ENCODE peak calls at places on chromosomes 12 and 14, in eight cellular contexts. C is endodermal cell; P is hepatocyte; R is PC-3; H is left lung; I is effector memory CD4-positive, alpha-beta T cell; X is CD4-positive, alpha-beta T cell; S is A549. E is an unnamed sample.

GRCh38 chr14:75578786-75579781 is 664 bp downstream of the FLVCR2 start:
- DNase-seq in C (no peak), P (peak; percentile 55), R (no peak), H (peak; percentile 80), I (no peak), X (no peak), S (peak; percentile 52), E (no peak)

GRCh38 chr14:35365130-35366047 is 39.2 kb downstream of the NFKBIA start:
- DNase-seq in C (no peak), P (peak; percentile 88), R (peak; percentile 84), H (peak; percentile 88), I (no peak), X (no peak), S (peak; percentile 75), E (peak; percentile 94)

GRCh38 chr14:79101388-79101787 is 931.2 kb downstream of the NRXN3 start:
- DNase-seq in C (no peak), P (no peak), R (no peak), H (no peak), I (no peak), X (no peak), S (no peak), E (no peak)

GRCh38 chr14:29462271-29462670 is 465.4 kb downstream of the PRKD1 start:
- DNase-seq in C (no peak), P (no peak), R (no peak), H (no peak), I (no peak), X (no peak), S (no peak), E (no peak)

GRCh38 chr12:6691473-6691872 is 2.3 kb upstream of the ZNF384 start:
- DNase-seq in C (no peak), P (no peak), R (no peak), H (no peak), I (no peak), X (no peak), S (no peak), E (no peak)

GRCh38 chr12:40315375-40315774 is 90.6 kb downstream of the LRRK2 start:
- DNase-seq in C (no peak), P (no peak), R (no peak), H (no peak), I (no peak), X (no peak), S (no peak), E (no peak)

GRCh38 chr14:71651228-71651627 is 281.0 kb upstream of the RGS6 start:
- DNase-seq in C (no peak), P (peak; percentile 50), R (peak; percentile 73), H (no peak), I (no peak), X (no peak), S (no peak), E (peak; percentile 56)

GRCh38 chr12:115920395-115921183 is 356.9 kb downstream of the MED13L start:
- DNase-seq in C (no peak), P (no peak), R (no peak), H (no peak), I (no peak), X (no peak), S (no peak), E (no peak)

GRCh38 chr12:122889658-122890561 is 6.0 kb downstream of the VPS37B start:
- DNase-seq in C (no peak), P (no peak), R (no peak), H (no peak), I (no peak), X (no peak), S (no peak), E (no peak)

GRCh38 chr12:56599797-56600196 is 30.3 kb downstream of the BAZ2A start:
- DNase-seq in C (no peak), P (no peak), R (no peak), H (peak; percentile 78), I (no peak), X (no peak), S (no peak), E (no peak)

GRCh38 chr14:98791661-98792060 is 480.3 kb downstream of the BCL11B start:
- DNase-seq in C (no peak), P (no peak), R (no peak), H (no peak), I (no peak), X (no peak), S (no peak), E (no peak)

GRCh38 chr14:61385002-61385685 is 63.8 kb downstream of the PRKCH start:
- DNase-seq in C (no peak), P (no peak), R (no peak), H (no peak), I (peak; percentile 33), X (peak; percentile 44), S (no peak), E (no peak)

GRCh38 chr12:119006749-119007148 is 25.4 kb downstream of the SRRM4 start:
- DNase-seq in C (peak; percentile 79), P (peak; percentile 6), R (no peak), H (peak; percentile 53), I (no peak), X (no peak), S (no peak), E (no peak)

GRCh38 chr12:118357327-118358007 is 15.2 kb downstream of the TAOK3 start:
- DNase-seq in C (no peak), P (peak; percentile 32), R (peak; percentile 74), H (no peak), I (peak; percentile 39), X (no peak), S (peak; percentile 76), E (no peak)

GRCh38 chr14:38125484-38125912 is 82.2 kb upstream of the SSTR1 start:
- DNase-seq in C (no peak), P (peak; percentile 6), R (no peak), H (peak; percentile 25), I (no peak), X (no peak), S (no peak), E (no peak)

GRCh38 chr14:80538633-80539375 is 327.5 kb upstream of the DIO2 start:
- DNase-seq in C (no peak), P (no peak), R (peak; percentile 71), H (no peak), I (no peak), X (no peak), S (peak; percentile 88), E (no peak)

GRCh38 chr12:113222730-113223531 is 1.7 kb downstream of the TPCN1 start:
- DNase-seq in C (peak; percentile 73), P (peak; percentile 89), R (peak; percentile 89), H (no peak), I (no peak), X (no peak), S (peak; percentile 94), E (peak; percentile 74)

GRCh38 chr14:56150645-56151345 is 32.6 kb downstream of the PELI2 start:
- DNase-seq in C (no peak), P (no peak), R (no peak), H (no peak), I (no peak), X (no peak), S (peak; percentile 12), E (no peak)

DNA sequence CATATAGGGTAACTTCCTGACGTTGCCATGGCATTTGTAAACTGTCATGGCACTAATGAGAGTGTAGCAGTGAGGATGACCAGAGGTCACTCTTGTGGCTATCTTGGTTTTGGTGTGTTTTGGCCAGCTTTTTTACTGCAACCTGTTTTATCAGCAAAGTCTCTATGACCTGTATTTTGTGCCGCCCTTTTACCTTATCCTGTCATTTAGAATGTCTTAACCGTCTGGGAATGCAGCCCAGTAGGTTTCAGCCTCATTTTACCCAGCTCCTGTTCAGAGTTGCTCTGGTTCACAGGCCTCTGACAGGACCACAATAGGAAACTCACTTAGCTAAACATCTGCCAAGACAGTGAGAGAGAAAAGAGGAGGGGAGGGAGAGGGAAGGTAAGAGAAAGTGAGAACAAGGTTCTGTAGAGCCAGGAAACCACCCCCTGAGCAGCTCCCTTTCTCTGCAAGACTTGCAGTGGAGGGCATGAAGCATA is 64.8 kb upstream of the PLEKHG3 start:
- DNase-seq in C (peak; percentile 61), P (no peak), R (peak; percentile 48), H (no peak), I (no peak), X (no peak), S (no peak), E (no peak)
- H3K27ac ChIP-seq in C (no peak overlapping the region), P (peak overlapping the region; percentile 13), R (no peak overlapping the region), H (no peak overlapping the region), I (no peak overlapping the region), X (no peak overlapping the region), S (peak overlapping the region; percentile 41), E (no peak overlapping the region)

GRCh38 chr14:59998575-59998974 is 78.6 kb downstream of the LRRC9 start:
- DNase-seq in C (no peak), P (no peak), R (no peak), H (no peak), I (no peak), X (no peak), S (no peak), E (no peak)

GRCh38 chr14:60002819-60003492 is 83.0 kb downstream of the LRRC9 start:
- DNase-seq in C (no peak), P (peak; percentile 19), R (peak; percentile 42), H (no peak), I (no peak), X (no peak), S (no peak), E (no peak)

GRCh38 chr14:59997496-59997895 is 77.6 kb downstream of the LRRC9 start:
- DNase-seq in C (no peak), P (no peak), R (peak; percentile 35), H (no peak), I (no peak), X (no peak), S (no peak), E (no peak)

DNA sequence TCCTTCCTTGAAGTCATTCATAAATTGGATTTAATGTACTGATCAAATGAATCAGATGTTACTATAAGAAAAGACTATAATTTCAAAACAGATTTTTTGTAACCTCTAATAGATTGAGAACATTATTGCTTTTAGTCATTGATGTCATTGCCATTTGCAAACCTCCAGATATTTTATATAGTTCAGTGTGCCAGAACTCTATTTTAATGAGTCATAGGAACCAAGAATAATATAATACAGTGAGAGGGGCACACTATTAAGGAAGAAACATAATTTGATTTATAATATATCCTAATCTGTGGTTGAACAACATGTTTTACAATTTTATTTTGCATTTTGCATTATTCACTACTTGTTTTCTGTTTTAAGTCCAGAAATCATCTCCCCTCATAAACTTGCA is 78.0 kb downstream of the LRRC9 start:
- DNase-seq in C (no peak), P (no peak), R (no peak), H (no peak), I (no peak), X (no peak), S (no peak), E (no peak)
- H3K9me3 ChIP-seq in C (no peaks in the 10 kb centered on the region), P (no peaks in the 10 kb centered on the region), R (no peaks in the 10 kb centered on the region), H (no peaks in the 10 kb centered on the region), I (no peaks in the 10 kb centered on the region), X (no peaks in the 10 kb centered on the region), S (no peaks in the 10 kb centered on the region), E (no peaks in the 10 kb centered on the region)

GRCh38 chr14:33539918-33540357 is 410.9 kb downstream of the EGLN3 start:
- DNase-seq in C (no peak), P (no peak), R (peak; percentile 23), H (no peak), I (no peak), X (no peak), S (no peak), E (no peak)
- H3K27ac ChIP-seq in C (no peak overlapping the region), P (no peak overlapping the region), R (no peak overlapping the region), H (no peak overlapping the region), I (no peak overlapping the region), X (no peak overlapping the region), S (no peak overlapping the region), E (no peak overlapping the region)

DNA sequence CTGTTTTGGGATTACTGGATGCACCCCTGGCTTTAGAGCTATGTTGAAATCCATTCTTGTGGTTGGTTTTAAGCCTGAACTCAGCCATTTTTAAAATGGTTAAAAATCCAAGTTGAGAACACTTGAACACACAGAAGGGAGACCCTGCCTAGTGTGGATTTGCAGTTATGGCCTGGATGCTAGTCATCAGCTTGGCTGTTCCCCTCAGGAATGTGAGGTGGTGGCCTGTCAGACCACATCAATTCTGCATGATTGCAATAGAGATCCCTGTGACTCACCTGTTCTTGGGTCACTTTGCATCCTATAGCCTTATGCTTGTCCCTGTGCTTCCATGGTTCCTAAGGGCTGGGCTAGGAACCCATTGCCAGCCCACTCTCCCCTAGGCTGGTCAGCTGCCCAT is 454.1 kb downstream of the ATP23 start:
- DNase-seq in C (no peak), P (no peak), R (peak; percentile 78), H (no peak), I (no peak), X (no peak), S (no peak), E (no peak)
- H3K9me3 ChIP-seq in C (no peaks in the 10 kb centered on the region), P (no peaks in the 10 kb centered on the region), R (no peaks in the 10 kb centered on the region), H (no peaks in the 10 kb centered on the region), I (no peaks in the 10 kb centered on the region), X (no peaks in the 10 kb centered on the region), S (no peaks in the 10 kb centered on the region), E (no peaks in the 10 kb centered on the region)

E was measured in aorta.